ENCODE peak calls at places on chromosomes 2 and 18, in seven cellular contexts. One of them, this sample, is unnamed. For H3K4me1, the result is how much of the 10 kb centered on the place peaks cover.

GRCh38 chr2:169034984-169035544 is 3.9 kb upstream of the ABCB11 start:
- DNase-seq in fibroblast of lung: no peak
- DNase-seq in esophagus squamous epithelium: no peak
- DNase-seq in IMR-90: no peak
- DNase-seq in GM23248: no peak
- DNase-seq in naive thymus-derived CD4-positive, alpha-beta T cell: no peak
- DNase-seq in effector memory CD4-positive, alpha-beta T cell: no peak
- DNase-seq in this sample: no peak

GRCh38 chr2:14712091-14712490 is 79.6 kb downstream of the LRATD1 start:
- DNase-seq in effector memory CD4-positive, alpha-beta T cell: no peak
- DNase-seq in naive thymus-derived CD4-positive, alpha-beta T cell: no peak
- DNase-seq in esophagus squamous epithelium: no peak
- DNase-seq in IMR-90: peak
- DNase-seq in GM23248: peak
- DNase-seq in fibroblast of lung: peak
- DNase-seq in this sample: no peak

GRCh38 chr2:235765181-235765820 is 271.5 kb downstream of the AGAP1 start:
- DNase-seq in naive thymus-derived CD4-positive, alpha-beta T cell: no peak
- DNase-seq in esophagus squamous epithelium: no peak
- DNase-seq in effector memory CD4-positive, alpha-beta T cell: no peak
- DNase-seq in IMR-90: peak
- DNase-seq in fibroblast of lung: peak
- DNase-seq in GM23248: peak
- DNase-seq in this sample: no peak

GRCh38 chr2:232993231-232993821 is 19.7 kb downstream of the NGEF start:
- DNase-seq in fibroblast of lung: no peak
- DNase-seq in naive thymus-derived CD4-positive, alpha-beta T cell: no peak
- DNase-seq in effector memory CD4-positive, alpha-beta T cell: no peak
- DNase-seq in IMR-90: no peak
- DNase-seq in GM23248: peak
- DNase-seq in esophagus squamous epithelium: no peak
- DNase-seq in this sample: no peak

GRCh38 chr2:191675807-191676667 is 1.9 kb upstream of the NABP1 start:
- DNase-seq in GM23248: no peak
- DNase-seq in fibroblast of lung: no peak
- DNase-seq in naive thymus-derived CD4-positive, alpha-beta T cell: peak
- DNase-seq in IMR-90: no peak
- DNase-seq in esophagus squamous epithelium: peak
- DNase-seq in effector memory CD4-positive, alpha-beta T cell: peak
- DNase-seq in this sample: peak

GRCh38 chr18:13222371-13223281 is 4.1 kb downstream of the LDLRAD4 start:
- DNase-seq in IMR-90: peak
- DNase-seq in GM23248: peak
- DNase-seq in naive thymus-derived CD4-positive, alpha-beta T cell: no peak
- DNase-seq in fibroblast of lung: peak
- DNase-seq in esophagus squamous epithelium: no peak
- DNase-seq in effector memory CD4-positive, alpha-beta T cell: no peak
- DNase-seq in this sample: no peak

GRCh38 chr18:3541549-3542386 is 91.8 kb downstream of the TGIF1 start:
- DNase-seq in fibroblast of lung: no peak
- DNase-seq in naive thymus-derived CD4-positive, alpha-beta T cell: no peak
- DNase-seq in esophagus squamous epithelium: no peak
- DNase-seq in IMR-90: no peak
- DNase-seq in effector memory CD4-positive, alpha-beta T cell: no peak
- DNase-seq in GM23248: no peak
- DNase-seq in this sample: no peak

GRCh38 chr2:169799555-169799954 is 884 bp downstream of the SSB start:
- DNase-seq in IMR-90: peak
- DNase-seq in GM23248: peak
- DNase-seq in esophagus squamous epithelium: no peak
- DNase-seq in effector memory CD4-positive, alpha-beta T cell: no peak
- DNase-seq in fibroblast of lung: no peak
- DNase-seq in naive thymus-derived CD4-positive, alpha-beta T cell: no peak
- DNase-seq in this sample: peak

GRCh38 chr2:28356095-28356911 is 36.4 kb upstream of the FOSL2 start:
- DNase-seq in effector memory CD4-positive, alpha-beta T cell: no peak
- DNase-seq in naive thymus-derived CD4-positive, alpha-beta T cell: no peak
- DNase-seq in IMR-90: peak
- DNase-seq in esophagus squamous epithelium: peak
- DNase-seq in fibroblast of lung: peak
- DNase-seq in GM23248: peak
- DNase-seq in this sample: no peak
- H3K27ac ChIP-seq in effector memory CD4-positive, alpha-beta T cell: no peak
- H3K27ac ChIP-seq in naive thymus-derived CD4-positive, alpha-beta T cell: no peak
- H3K27ac ChIP-seq in IMR-90: peak
- H3K27ac ChIP-seq in esophagus squamous epithelium: peak
- H3K27ac ChIP-seq in fibroblast of lung: peak
- H3K27ac ChIP-seq in GM23248: peak
- H3K27ac ChIP-seq in this sample: no peak

GRCh38 chr18:57436965-57437333 is 1.8 kb downstream of the ONECUT2 start:
- DNase-seq in IMR-90: no peak
- DNase-seq in fibroblast of lung: no peak
- DNase-seq in esophagus squamous epithelium: no peak
- DNase-seq in GM23248: no peak
- DNase-seq in naive thymus-derived CD4-positive, alpha-beta T cell: no peak
- DNase-seq in effector memory CD4-positive, alpha-beta T cell: no peak
- DNase-seq in this sample: no peak

GRCh38 chr18:57438669-57439616 is 3.8 kb downstream of the ONECUT2 start:
- DNase-seq in GM23248: no peak
- DNase-seq in IMR-90: no peak
- DNase-seq in esophagus squamous epithelium: no peak
- DNase-seq in fibroblast of lung: no peak
- DNase-seq in naive thymus-derived CD4-positive, alpha-beta T cell: no peak
- DNase-seq in effector memory CD4-positive, alpha-beta T cell: no peak
- DNase-seq in this sample: no peak

GRCh38 chr18:57436193-57436964 is 1.2 kb downstream of the ONECUT2 start:
- DNase-seq in naive thymus-derived CD4-positive, alpha-beta T cell: no peak
- DNase-seq in GM23248: no peak
- DNase-seq in IMR-90: no peak
- DNase-seq in fibroblast of lung: no peak
- DNase-seq in effector memory CD4-positive, alpha-beta T cell: no peak
- DNase-seq in esophagus squamous epithelium: no peak
- DNase-seq in this sample: no peak

GRCh38 chr18:57437782-57438668 is 2.9 kb downstream of the ONECUT2 start:
- DNase-seq in esophagus squamous epithelium: no peak
- DNase-seq in effector memory CD4-positive, alpha-beta T cell: no peak
- DNase-seq in IMR-90: peak
- DNase-seq in naive thymus-derived CD4-positive, alpha-beta T cell: no peak
- DNase-seq in GM23248: peak
- DNase-seq in fibroblast of lung: peak
- DNase-seq in this sample: no peak

DNA sequence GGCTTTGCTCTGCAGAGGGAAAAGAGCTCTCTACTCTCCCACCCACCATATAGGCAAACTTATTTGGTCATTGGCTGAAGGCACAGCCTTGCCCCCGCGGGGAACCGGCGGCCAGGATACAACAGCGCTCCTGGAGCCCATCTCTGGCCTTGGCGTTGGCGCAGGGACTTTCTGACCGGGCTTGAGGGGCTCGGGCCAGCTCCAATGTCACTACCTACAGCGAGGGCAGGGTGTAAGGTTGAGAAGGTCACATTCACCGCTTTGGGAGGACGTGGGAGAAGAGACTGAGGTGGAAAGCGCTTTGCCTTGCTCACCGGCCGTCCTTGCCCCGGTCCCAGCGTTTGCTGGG is 2.2 kb downstream of the ONECUT2 start:
- DNase-seq in fibroblast of lung: no peak
- DNase-seq in naive thymus-derived CD4-positive, alpha-beta T cell: no peak
- DNase-seq in GM23248: no peak
- DNase-seq in IMR-90: no peak
- DNase-seq in effector memory CD4-positive, alpha-beta T cell: no peak
- DNase-seq in esophagus squamous epithelium: no peak
- DNase-seq in this sample: no peak
- H3K4me1 ChIP-seq in fibroblast of lung: under half
- H3K4me1 ChIP-seq in naive thymus-derived CD4-positive, alpha-beta T cell: under half
- H3K4me1 ChIP-seq in GM23248: under half
- H3K4me1 ChIP-seq in IMR-90: under half
- H3K4me1 ChIP-seq in effector memory CD4-positive, alpha-beta T cell: under half
- H3K4me1 ChIP-seq in esophagus squamous epithelium: half or more
- H3K4me1 ChIP-seq in this sample: under half

GRCh38 chr18:75160315-75160714 is 48.6 kb downstream of the PTGR3 start:
- DNase-seq in effector memory CD4-positive, alpha-beta T cell: no peak
- DNase-seq in GM23248: peak
- DNase-seq in esophagus squamous epithelium: no peak
- DNase-seq in IMR-90: no peak
- DNase-seq in fibroblast of lung: no peak
- DNase-seq in naive thymus-derived CD4-positive, alpha-beta T cell: no peak
- DNase-seq in this sample: no peak

GRCh38 chr18:75163736-75164135 is 45.2 kb downstream of the PTGR3 start:
- DNase-seq in naive thymus-derived CD4-positive, alpha-beta T cell: no peak
- DNase-seq in fibroblast of lung: no peak
- DNase-seq in effector memory CD4-positive, alpha-beta T cell: no peak
- DNase-seq in GM23248: no peak
- DNase-seq in IMR-90: no peak
- DNase-seq in esophagus squamous epithelium: no peak
- DNase-seq in this sample: no peak

GRCh38 chr18:75162467-75162866 is 46.5 kb downstream of the PTGR3 start:
- DNase-seq in GM23248: peak
- DNase-seq in fibroblast of lung: peak
- DNase-seq in naive thymus-derived CD4-positive, alpha-beta T cell: no peak
- DNase-seq in effector memory CD4-positive, alpha-beta T cell: no peak
- DNase-seq in IMR-90: peak
- DNase-seq in esophagus squamous epithelium: no peak
- DNase-seq in this sample: no peak

GRCh38 chr18:75162978-75163377 is 46.0 kb downstream of the PTGR3 start:
- DNase-seq in fibroblast of lung: no peak
- DNase-seq in GM23248: no peak
- DNase-seq in IMR-90: no peak
- DNase-seq in naive thymus-derived CD4-positive, alpha-beta T cell: no peak
- DNase-seq in esophagus squamous epithelium: no peak
- DNase-seq in effector memory CD4-positive, alpha-beta T cell: no peak
- DNase-seq in this sample: no peak

DNA sequence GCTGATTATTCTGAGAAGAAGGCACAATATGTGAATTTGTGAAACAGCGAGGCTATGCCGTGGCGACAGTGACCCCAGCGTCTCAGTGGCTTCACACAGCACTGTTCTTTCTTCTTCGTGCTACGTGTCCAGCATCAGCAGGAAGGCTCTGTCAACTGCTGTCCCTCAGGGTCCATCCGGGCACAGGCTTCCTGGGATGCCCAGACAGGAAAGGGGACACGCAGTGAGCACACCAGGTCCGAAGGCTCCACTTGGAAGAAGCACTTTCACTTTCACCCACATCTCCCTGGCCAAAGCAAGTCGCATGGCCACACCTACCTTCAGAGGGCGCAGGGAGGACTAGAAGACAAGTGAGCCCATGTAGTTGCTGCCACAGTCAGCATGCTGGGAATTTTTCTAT is 47.3 kb downstream of the PTGR3 start:
- DNase-seq in naive thymus-derived CD4-positive, alpha-beta T cell: peak
- DNase-seq in effector memory CD4-positive, alpha-beta T cell: no peak
- DNase-seq in IMR-90: no peak
- DNase-seq in GM23248: no peak
- DNase-seq in fibroblast of lung: no peak
- DNase-seq in esophagus squamous epithelium: no peak
- DNase-seq in this sample: peak
- H3K4me3 ChIP-seq in naive thymus-derived CD4-positive, alpha-beta T cell: peak
- H3K4me3 ChIP-seq in effector memory CD4-positive, alpha-beta T cell: peak
- H3K4me3 ChIP-seq in IMR-90: no peak
- H3K4me3 ChIP-seq in GM23248: no peak
- H3K4me3 ChIP-seq in fibroblast of lung: no peak
- H3K4me3 ChIP-seq in esophagus squamous epithelium: peak
- H3K4me3 ChIP-seq in this sample: peak

DNA sequence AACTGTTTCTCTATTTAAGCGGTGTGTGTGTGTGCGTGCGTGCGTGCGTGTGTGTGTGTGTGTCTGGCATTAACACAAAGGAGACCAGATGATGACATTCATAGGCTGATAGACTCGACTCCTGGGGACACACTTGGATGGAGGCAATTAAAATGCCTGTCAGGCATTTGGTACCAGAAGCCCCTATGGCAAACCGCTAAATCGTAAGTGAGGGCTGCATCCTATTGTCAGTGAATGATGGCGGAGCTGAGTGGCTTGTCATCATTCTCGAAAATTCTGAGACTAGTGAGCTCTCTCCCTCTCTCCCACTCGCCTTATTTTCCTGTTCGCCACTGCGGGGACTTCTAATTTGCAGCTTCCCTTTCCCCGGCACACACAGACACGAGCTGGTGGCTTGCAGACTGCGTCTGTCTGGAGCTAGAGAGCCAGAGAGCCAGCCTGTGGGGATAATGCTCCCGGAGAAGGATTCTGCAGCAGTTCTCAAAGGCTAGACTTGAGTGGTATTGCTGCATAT is 155.4 kb downstream of the MAP2 start:
- DNase-seq in naive thymus-derived CD4-positive, alpha-beta T cell: no peak
- DNase-seq in IMR-90: no peak
- DNase-seq in GM23248: peak
- DNase-seq in effector memory CD4-positive, alpha-beta T cell: no peak
- DNase-seq in fibroblast of lung: peak
- DNase-seq in esophagus squamous epithelium: no peak
- DNase-seq in this sample: no peak
- H3K27ac ChIP-seq in naive thymus-derived CD4-positive, alpha-beta T cell: no peak
- H3K27ac ChIP-seq in IMR-90: no peak
- H3K27ac ChIP-seq in GM23248: no peak
- H3K27ac ChIP-seq in effector memory CD4-positive, alpha-beta T cell: no peak
- H3K27ac ChIP-seq in fibroblast of lung: no peak
- H3K27ac ChIP-seq in esophagus squamous epithelium: no peak
- H3K27ac ChIP-seq in this sample: no peak

DNA sequence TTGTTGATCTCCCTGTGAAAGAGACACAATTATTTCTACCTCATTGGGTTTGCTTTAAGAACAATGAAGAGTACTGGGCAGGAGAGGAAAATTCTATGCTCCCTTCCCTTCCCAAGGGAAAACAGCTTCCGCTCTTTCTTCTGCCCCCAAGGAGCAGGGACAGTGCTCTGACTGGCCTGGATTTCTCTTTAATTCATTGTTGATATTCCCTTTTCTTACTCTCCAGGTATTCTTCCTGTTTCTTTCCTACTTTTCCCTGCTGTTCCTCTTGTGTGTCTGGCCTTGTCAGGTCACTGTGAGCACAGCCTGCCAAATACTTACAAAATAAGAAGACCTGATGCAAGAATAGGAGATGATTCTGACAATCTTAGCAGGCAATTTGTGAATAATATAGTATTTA is 49.6 kb upstream of the SPAG16 start:
- DNase-seq in GM23248: no peak
- DNase-seq in effector memory CD4-positive, alpha-beta T cell: no peak
- DNase-seq in fibroblast of lung: no peak
- DNase-seq in IMR-90: no peak
- DNase-seq in esophagus squamous epithelium: no peak
- DNase-seq in naive thymus-derived CD4-positive, alpha-beta T cell: no peak
- DNase-seq in this sample: no peak
- H3K4me1 ChIP-seq in GM23248: under half
- H3K4me1 ChIP-seq in effector memory CD4-positive, alpha-beta T cell: under half
- H3K4me1 ChIP-seq in fibroblast of lung: under half
- H3K4me1 ChIP-seq in IMR-90: under half
- H3K4me1 ChIP-seq in esophagus squamous epithelium: under half
- H3K4me1 ChIP-seq in naive thymus-derived CD4-positive, alpha-beta T cell: under half
- H3K4me1 ChIP-seq in this sample: under half

DNA sequence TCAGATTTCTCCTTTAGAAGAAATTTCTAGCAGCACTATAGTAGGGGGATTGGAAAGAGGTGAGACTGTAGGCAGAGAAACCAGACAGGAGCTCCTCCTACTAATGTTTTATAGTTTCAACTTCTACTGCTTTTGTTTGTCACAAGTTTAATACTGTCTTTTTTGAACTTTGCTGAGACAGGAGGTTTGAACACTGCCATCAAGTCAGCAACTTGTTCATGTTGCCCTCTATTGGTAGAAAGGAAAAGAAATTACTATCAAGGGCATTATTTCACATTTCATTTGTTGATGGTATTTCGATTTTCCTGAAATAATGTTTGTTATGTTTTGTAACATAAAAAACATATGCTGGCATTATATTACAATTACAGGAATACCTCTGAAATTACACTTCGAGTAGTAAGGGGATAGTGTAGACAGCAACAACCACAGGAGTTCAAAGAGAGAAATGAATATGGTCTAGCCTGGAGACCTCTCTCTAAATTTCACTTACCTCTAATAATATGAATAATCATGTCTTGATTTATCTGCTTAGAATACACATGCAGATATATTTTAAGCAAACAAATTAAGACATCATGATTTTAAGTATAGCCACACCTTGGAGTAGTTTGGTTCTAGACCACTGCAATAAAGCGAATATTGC is 12.4 kb upstream of the CCDC88A start:
- DNase-seq in naive thymus-derived CD4-positive, alpha-beta T cell: no peak
- DNase-seq in fibroblast of lung: peak
- DNase-seq in esophagus squamous epithelium: no peak
- DNase-seq in effector memory CD4-positive, alpha-beta T cell: no peak
- DNase-seq in GM23248: peak
- DNase-seq in IMR-90: peak
- DNase-seq in this sample: peak
- H3K4me3 ChIP-seq in naive thymus-derived CD4-positive, alpha-beta T cell: no peak
- H3K4me3 ChIP-seq in fibroblast of lung: no peak
- H3K4me3 ChIP-seq in esophagus squamous epithelium: no peak
- H3K4me3 ChIP-seq in effector memory CD4-positive, alpha-beta T cell: no peak
- H3K4me3 ChIP-seq in GM23248: no peak
- H3K4me3 ChIP-seq in IMR-90: no peak
- H3K4me3 ChIP-seq in this sample: no peak

This sample was measured in CD4-positive, alpha-beta memory T cell.